ENCODE peak calls at places on chromosomes 4 and X, in eight cellular contexts. One of them, this sample, is unnamed.
A peak's percentile ranks its signal among the peaks of the same experiment; 100 is the strongest.

GRCh38 chr4:61202638-61203495 is 2.7 kb downstream of the ADGRL3 start:
- DNase-seq in T-helper 2 cell: no peak
- DNase-seq in NCI-H2171 treated with DMSO at 0.1 percent for 48 hours: peak; percentile 66
- DNase-seq in tibial artery: no peak
- DNase-seq in osteocyte: no peak
- DNase-seq in activated naive CD4-positive, alpha-beta T cell treated with anti-CD3 and anti-CD28 coated beads, Interleukin-2, amount 10 ng/mL, durations not matched to agents 7 days and 5 days: no peak
- DNase-seq in B cell: no peak
- DNase-seq in activated effector memory CD4-positive, alpha-beta T cell treated with anti-CD3 and anti-CD28 coated beads, Interleukin-2, amount 50 U/mL, for 16 hours: no peak
- DNase-seq in this sample: no peak

GRCh38 chr4:54118850-54119589 is 19.1 kb downstream of the GSX2 start:
- DNase-seq in osteocyte: no peak
- DNase-seq in NCI-H2171 treated with DMSO at 0.1 percent for 48 hours: no peak
- DNase-seq in tibial artery: no peak
- DNase-seq in activated effector memory CD4-positive, alpha-beta T cell treated with anti-CD3 and anti-CD28 coated beads, Interleukin-2, amount 50 U/mL, for 16 hours: no peak
- DNase-seq in activated naive CD4-positive, alpha-beta T cell treated with anti-CD3 and anti-CD28 coated beads, Interleukin-2, amount 10 ng/mL, durations not matched to agents 7 days and 5 days: no peak
- DNase-seq in B cell: no peak
- DNase-seq in T-helper 2 cell: no peak
- DNase-seq in this sample: no peak

GRCh38 chrX:18677140-18677834 is 5.4 kb upstream of the RS1 start:
- DNase-seq in activated effector memory CD4-positive, alpha-beta T cell treated with anti-CD3 and anti-CD28 coated beads, Interleukin-2, amount 50 U/mL, for 16 hours: no peak
- DNase-seq in NCI-H2171 treated with DMSO at 0.1 percent for 48 hours: no peak
- DNase-seq in activated naive CD4-positive, alpha-beta T cell treated with anti-CD3 and anti-CD28 coated beads, Interleukin-2, amount 10 ng/mL, durations not matched to agents 7 days and 5 days: no peak
- DNase-seq in tibial artery: no peak
- DNase-seq in T-helper 2 cell: no peak
- DNase-seq in osteocyte: no peak
- DNase-seq in B cell: no peak
- DNase-seq in this sample: no peak

GRCh38 chr4:78056265-78057129 is 626 bp upstream of the FRAS1 start:
- DNase-seq in activated effector memory CD4-positive, alpha-beta T cell treated with anti-CD3 and anti-CD28 coated beads, Interleukin-2, amount 50 U/mL, for 16 hours: peak; percentile 63
- DNase-seq in activated naive CD4-positive, alpha-beta T cell treated with anti-CD3 and anti-CD28 coated beads, Interleukin-2, amount 10 ng/mL, durations not matched to agents 7 days and 5 days: peak; percentile 56
- DNase-seq in NCI-H2171 treated with DMSO at 0.1 percent for 48 hours: peak; percentile 93
- DNase-seq in tibial artery: peak; percentile 77
- DNase-seq in osteocyte: no peak
- DNase-seq in B cell: peak; percentile 48
- DNase-seq in T-helper 2 cell: no peak
- DNase-seq in this sample: no peak

GRCh38 chrX:22159071-22159470 is 113.6 kb upstream of the CBLL2 start:
- DNase-seq in activated effector memory CD4-positive, alpha-beta T cell treated with anti-CD3 and anti-CD28 coated beads, Interleukin-2, amount 50 U/mL, for 16 hours: no peak
- DNase-seq in osteocyte: no peak
- DNase-seq in tibial artery: no peak
- DNase-seq in activated naive CD4-positive, alpha-beta T cell treated with anti-CD3 and anti-CD28 coated beads, Interleukin-2, amount 10 ng/mL, durations not matched to agents 7 days and 5 days: no peak
- DNase-seq in T-helper 2 cell: no peak
- DNase-seq in NCI-H2171 treated with DMSO at 0.1 percent for 48 hours: no peak
- DNase-seq in B cell: no peak
- DNase-seq in this sample: no peak

GRCh38 chr4:184854673-184855072 is 28.9 kb upstream of the ACSL1 start:
- DNase-seq in activated effector memory CD4-positive, alpha-beta T cell treated with anti-CD3 and anti-CD28 coated beads, Interleukin-2, amount 50 U/mL, for 16 hours: no peak
- DNase-seq in B cell: peak; percentile 72
- DNase-seq in T-helper 2 cell: no peak
- DNase-seq in NCI-H2171 treated with DMSO at 0.1 percent for 48 hours: no peak
- DNase-seq in activated naive CD4-positive, alpha-beta T cell treated with anti-CD3 and anti-CD28 coated beads, Interleukin-2, amount 10 ng/mL, durations not matched to agents 7 days and 5 days: no peak
- DNase-seq in tibial artery: no peak
- DNase-seq in osteocyte: peak; percentile 46
- DNase-seq in this sample: no peak

GRCh38 chr4:44583393-44583792 is 68.0 kb downstream of the YIPF7 start:
- DNase-seq in activated effector memory CD4-positive, alpha-beta T cell treated with anti-CD3 and anti-CD28 coated beads, Interleukin-2, amount 50 U/mL, for 16 hours: no peak
- DNase-seq in T-helper 2 cell: no peak
- DNase-seq in activated naive CD4-positive, alpha-beta T cell treated with anti-CD3 and anti-CD28 coated beads, Interleukin-2, amount 10 ng/mL, durations not matched to agents 7 days and 5 days: no peak
- DNase-seq in tibial artery: no peak
- DNase-seq in osteocyte: no peak
- DNase-seq in NCI-H2171 treated with DMSO at 0.1 percent for 48 hours: no peak
- DNase-seq in B cell: no peak
- DNase-seq in this sample: no peak

GRCh38 chr4:187042251-187042650 is 318.6 kb upstream of the FAT1 start:
- DNase-seq in osteocyte: no peak
- DNase-seq in tibial artery: no peak
- DNase-seq in activated naive CD4-positive, alpha-beta T cell treated with anti-CD3 and anti-CD28 coated beads, Interleukin-2, amount 10 ng/mL, durations not matched to agents 7 days and 5 days: no peak
- DNase-seq in activated effector memory CD4-positive, alpha-beta T cell treated with anti-CD3 and anti-CD28 coated beads, Interleukin-2, amount 50 U/mL, for 16 hours: no peak
- DNase-seq in B cell: no peak
- DNase-seq in T-helper 2 cell: no peak
- DNase-seq in NCI-H2171 treated with DMSO at 0.1 percent for 48 hours: no peak
- DNase-seq in this sample: no peak

GRCh38 chr4:89949782-89950387 is 55.2 kb downstream of the MMRN1 start:
- DNase-seq in tibial artery: no peak
- DNase-seq in osteocyte: no peak
- DNase-seq in activated naive CD4-positive, alpha-beta T cell treated with anti-CD3 and anti-CD28 coated beads, Interleukin-2, amount 10 ng/mL, durations not matched to agents 7 days and 5 days: no peak
- DNase-seq in activated effector memory CD4-positive, alpha-beta T cell treated with anti-CD3 and anti-CD28 coated beads, Interleukin-2, amount 50 U/mL, for 16 hours: no peak
- DNase-seq in T-helper 2 cell: no peak
- DNase-seq in NCI-H2171 treated with DMSO at 0.1 percent for 48 hours: peak; percentile 8
- DNase-seq in B cell: no peak
- DNase-seq in this sample: no peak

GRCh38 chrX:49844622-49845021 is 15.5 kb downstream of the PAGE4 start:
- DNase-seq in activated naive CD4-positive, alpha-beta T cell treated with anti-CD3 and anti-CD28 coated beads, Interleukin-2, amount 10 ng/mL, durations not matched to agents 7 days and 5 days: no peak
- DNase-seq in NCI-H2171 treated with DMSO at 0.1 percent for 48 hours: no peak
- DNase-seq in B cell: no peak
- DNase-seq in tibial artery: no peak
- DNase-seq in activated effector memory CD4-positive, alpha-beta T cell treated with anti-CD3 and anti-CD28 coated beads, Interleukin-2, amount 50 U/mL, for 16 hours: no peak
- DNase-seq in T-helper 2 cell: no peak
- DNase-seq in osteocyte: no peak
- DNase-seq in this sample: no peak

GRCh38 chr4:5143306-5143861 is 92.1 kb downstream of the STK32B start:
- DNase-seq in NCI-H2171 treated with DMSO at 0.1 percent for 48 hours: no peak
- DNase-seq in T-helper 2 cell: no peak
- DNase-seq in activated effector memory CD4-positive, alpha-beta T cell treated with anti-CD3 and anti-CD28 coated beads, Interleukin-2, amount 50 U/mL, for 16 hours: no peak
- DNase-seq in osteocyte: peak; percentile 44
- DNase-seq in B cell: no peak
- DNase-seq in tibial artery: no peak
- DNase-seq in activated naive CD4-positive, alpha-beta T cell treated with anti-CD3 and anti-CD28 coated beads, Interleukin-2, amount 10 ng/mL, durations not matched to agents 7 days and 5 days: no peak
- DNase-seq in this sample: no peak

GRCh38 chr4:99458911-99459447 is 23.8 kb upstream of the ADH7 start:
- DNase-seq in activated effector memory CD4-positive, alpha-beta T cell treated with anti-CD3 and anti-CD28 coated beads, Interleukin-2, amount 50 U/mL, for 16 hours: no peak
- DNase-seq in B cell: no peak
- DNase-seq in NCI-H2171 treated with DMSO at 0.1 percent for 48 hours: no peak
- DNase-seq in T-helper 2 cell: no peak
- DNase-seq in tibial artery: no peak
- DNase-seq in osteocyte: no peak
- DNase-seq in activated naive CD4-positive, alpha-beta T cell treated with anti-CD3 and anti-CD28 coated beads, Interleukin-2, amount 10 ng/mL, durations not matched to agents 7 days and 5 days: no peak
- DNase-seq in this sample: no peak

GRCh38 chr4:6198278-6198677 is 2.1 kb downstream of the JAKMIP1 start:
- DNase-seq in T-helper 2 cell: no peak
- DNase-seq in osteocyte: peak; percentile 75
- DNase-seq in activated naive CD4-positive, alpha-beta T cell treated with anti-CD3 and anti-CD28 coated beads, Interleukin-2, amount 10 ng/mL, durations not matched to agents 7 days and 5 days: no peak
- DNase-seq in B cell: no peak
- DNase-seq in NCI-H2171 treated with DMSO at 0.1 percent for 48 hours: no peak
- DNase-seq in activated effector memory CD4-positive, alpha-beta T cell treated with anti-CD3 and anti-CD28 coated beads, Interleukin-2, amount 50 U/mL, for 16 hours: peak; percentile 84
- DNase-seq in tibial artery: peak; percentile 35
- DNase-seq in this sample: peak; percentile 65

GRCh38 chr4:116860891-116861290 is 224.5 kb downstream of the TRAM1L1 start:
- DNase-seq in activated effector memory CD4-positive, alpha-beta T cell treated with anti-CD3 and anti-CD28 coated beads, Interleukin-2, amount 50 U/mL, for 16 hours: no peak
- DNase-seq in osteocyte: no peak
- DNase-seq in T-helper 2 cell: no peak
- DNase-seq in B cell: no peak
- DNase-seq in activated naive CD4-positive, alpha-beta T cell treated with anti-CD3 and anti-CD28 coated beads, Interleukin-2, amount 10 ng/mL, durations not matched to agents 7 days and 5 days: no peak
- DNase-seq in NCI-H2171 treated with DMSO at 0.1 percent for 48 hours: no peak
- DNase-seq in tibial artery: no peak
- DNase-seq in this sample: no peak

GRCh38 chrX:80808854-80809493 is 703 bp downstream of the BRWD3 start:
- DNase-seq in activated effector memory CD4-positive, alpha-beta T cell treated with anti-CD3 and anti-CD28 coated beads, Interleukin-2, amount 50 U/mL, for 16 hours: peak; percentile 75
- DNase-seq in osteocyte: no peak
- DNase-seq in B cell: peak; percentile 41
- DNase-seq in activated naive CD4-positive, alpha-beta T cell treated with anti-CD3 and anti-CD28 coated beads, Interleukin-2, amount 10 ng/mL, durations not matched to agents 7 days and 5 days: peak; percentile 51
- DNase-seq in tibial artery: peak; percentile 64
- DNase-seq in T-helper 2 cell: peak; percentile 31
- DNase-seq in NCI-H2171 treated with DMSO at 0.1 percent for 48 hours: peak; percentile 47
- DNase-seq in this sample: no peak

GRCh38 chr4:82223715-82224114 is 150.1 kb downstream of the HNRNPD start:
- DNase-seq in activated naive CD4-positive, alpha-beta T cell treated with anti-CD3 and anti-CD28 coated beads, Interleukin-2, amount 10 ng/mL, durations not matched to agents 7 days and 5 days: peak; percentile 54
- DNase-seq in osteocyte: no peak
- DNase-seq in activated effector memory CD4-positive, alpha-beta T cell treated with anti-CD3 and anti-CD28 coated beads, Interleukin-2, amount 50 U/mL, for 16 hours: no peak
- DNase-seq in B cell: peak; percentile 78
- DNase-seq in NCI-H2171 treated with DMSO at 0.1 percent for 48 hours: no peak
- DNase-seq in T-helper 2 cell: no peak
- DNase-seq in tibial artery: peak; percentile 63
- DNase-seq in this sample: no peak

GRCh38 chrX:133120406-133120805 is 23.5 kb upstream of the USP26 start:
- DNase-seq in NCI-H2171 treated with DMSO at 0.1 percent for 48 hours: no peak
- DNase-seq in T-helper 2 cell: no peak
- DNase-seq in activated naive CD4-positive, alpha-beta T cell treated with anti-CD3 and anti-CD28 coated beads, Interleukin-2, amount 10 ng/mL, durations not matched to agents 7 days and 5 days: no peak
- DNase-seq in activated effector memory CD4-positive, alpha-beta T cell treated with anti-CD3 and anti-CD28 coated beads, Interleukin-2, amount 50 U/mL, for 16 hours: no peak
- DNase-seq in tibial artery: no peak
- DNase-seq in B cell: no peak
- DNase-seq in osteocyte: no peak
- DNase-seq in this sample: no peak

GRCh38 chr4:150799207-150799606 is 215.9 kb downstream of the LRBA start:
- DNase-seq in activated naive CD4-positive, alpha-beta T cell treated with anti-CD3 and anti-CD28 coated beads, Interleukin-2, amount 10 ng/mL, durations not matched to agents 7 days and 5 days: no peak
- DNase-seq in NCI-H2171 treated with DMSO at 0.1 percent for 48 hours: no peak
- DNase-seq in activated effector memory CD4-positive, alpha-beta T cell treated with anti-CD3 and anti-CD28 coated beads, Interleukin-2, amount 50 U/mL, for 16 hours: no peak
- DNase-seq in T-helper 2 cell: no peak
- DNase-seq in B cell: no peak
- DNase-seq in tibial artery: no peak
- DNase-seq in osteocyte: no peak
- DNase-seq in this sample: no peak

GRCh38 chr4:86848136-86848535 is 1.0 kb downstream of the SLC10A6 start:
- DNase-seq in NCI-H2171 treated with DMSO at 0.1 percent for 48 hours: no peak
- DNase-seq in T-helper 2 cell: no peak
- DNase-seq in B cell: no peak
- DNase-seq in osteocyte: no peak
- DNase-seq in activated naive CD4-positive, alpha-beta T cell treated with anti-CD3 and anti-CD28 coated beads, Interleukin-2, amount 10 ng/mL, durations not matched to agents 7 days and 5 days: no peak
- DNase-seq in activated effector memory CD4-positive, alpha-beta T cell treated with anti-CD3 and anti-CD28 coated beads, Interleukin-2, amount 50 U/mL, for 16 hours: no peak
- DNase-seq in tibial artery: no peak
- DNase-seq in this sample: no peak

GRCh38 chrX:136395271-136395670 is 92.5 kb upstream of the BRS3 start:
- DNase-seq in B cell: no peak
- DNase-seq in NCI-H2171 treated with DMSO at 0.1 percent for 48 hours: no peak
- DNase-seq in activated effector memory CD4-positive, alpha-beta T cell treated with anti-CD3 and anti-CD28 coated beads, Interleukin-2, amount 50 U/mL, for 16 hours: no peak
- DNase-seq in osteocyte: no peak
- DNase-seq in T-helper 2 cell: no peak
- DNase-seq in activated naive CD4-positive, alpha-beta T cell treated with anti-CD3 and anti-CD28 coated beads, Interleukin-2, amount 10 ng/mL, durations not matched to agents 7 days and 5 days: no peak
- DNase-seq in tibial artery: no peak
- DNase-seq in this sample: no peak

This sample was measured in mesenteric fat pad.